ENCODE peak calls at places on chromosomes 11 and 22, in six cellular contexts. One of them, this sample, is unnamed.

GRCh38 chr11:44133335-44133946 is 38.0 kb downstream of the EXT2 start:
- DNase-seq in Calu3: peak
- DNase-seq in CD8-positive, alpha-beta T cell: no peak
- DNase-seq in esophagus muscularis mucosa: no peak
- DNase-seq in cardiac muscle cell: peak
- DNase-seq in IMR-90: peak
- DNase-seq in this sample: no peak

GRCh38 chr22:30211124-30211820 is 35.3 kb downstream of the LIF start:
- DNase-seq in IMR-90: no peak
- DNase-seq in esophagus muscularis mucosa: no peak
- DNase-seq in CD8-positive, alpha-beta T cell: no peak
- DNase-seq in Calu3: no peak
- DNase-seq in cardiac muscle cell: no peak
- DNase-seq in this sample: no peak

GRCh38 chr22:38085056-38085455 is 1.1 kb upstream of the SLC16A8 start:
- DNase-seq in esophagus muscularis mucosa: no peak
- DNase-seq in Calu3: no peak
- DNase-seq in CD8-positive, alpha-beta T cell: no peak
- DNase-seq in IMR-90: no peak
- DNase-seq in cardiac muscle cell: no peak
- DNase-seq in this sample: no peak

GRCh38 chr11:2576116-2576515 is 123.7 kb downstream of the KCNQ1OT1 start:
- DNase-seq in cardiac muscle cell: no peak
- DNase-seq in esophagus muscularis mucosa: no peak
- DNase-seq in IMR-90: no peak
- DNase-seq in Calu3: no peak
- DNase-seq in CD8-positive, alpha-beta T cell: no peak
- DNase-seq in this sample: no peak

GRCh38 chr22:40422558-40423245 is 52.3 kb downstream of the SGSM3 start:
- DNase-seq in esophagus muscularis mucosa: no peak
- DNase-seq in Calu3: no peak
- DNase-seq in IMR-90: no peak
- DNase-seq in CD8-positive, alpha-beta T cell: no peak
- DNase-seq in cardiac muscle cell: no peak
- DNase-seq in this sample: no peak

GRCh38 chr11:35730254-35730653 is 67.7 kb downstream of the TRIM44 start:
- DNase-seq in esophagus muscularis mucosa: no peak
- DNase-seq in cardiac muscle cell: no peak
- DNase-seq in Calu3: no peak
- DNase-seq in IMR-90: no peak
- DNase-seq in CD8-positive, alpha-beta T cell: no peak
- DNase-seq in this sample: no peak

GRCh38 chr11:94193288-94193687 is 64.6 kb downstream of the PANX1 start:
- DNase-seq in Calu3: peak
- DNase-seq in CD8-positive, alpha-beta T cell: no peak
- DNase-seq in IMR-90: peak
- DNase-seq in esophagus muscularis mucosa: peak
- DNase-seq in cardiac muscle cell: no peak
- DNase-seq in this sample: no peak

GRCh38 chr22:25182131-25183110 is 17.2 kb upstream of the CRYBB3 start:
- DNase-seq in Calu3: no peak
- DNase-seq in cardiac muscle cell: no peak
- DNase-seq in IMR-90: no peak
- DNase-seq in esophagus muscularis mucosa: no peak
- DNase-seq in CD8-positive, alpha-beta T cell: no peak
- DNase-seq in this sample: no peak

GRCh38 chr11:126495281-126495680 is 139.8 kb downstream of the ST3GAL4 start:
- DNase-seq in esophagus muscularis mucosa: no peak
- DNase-seq in cardiac muscle cell: no peak
- DNase-seq in Calu3: no peak
- DNase-seq in CD8-positive, alpha-beta T cell: no peak
- DNase-seq in IMR-90: no peak
- DNase-seq in this sample: no peak

GRCh38 chr22:41672780-41673509 is 15.7 kb downstream of the SNU13 start:
- DNase-seq in Calu3: no peak
- DNase-seq in cardiac muscle cell: no peak
- DNase-seq in CD8-positive, alpha-beta T cell: no peak
- DNase-seq in IMR-90: no peak
- DNase-seq in esophagus muscularis mucosa: no peak
- DNase-seq in this sample: no peak

DNA sequence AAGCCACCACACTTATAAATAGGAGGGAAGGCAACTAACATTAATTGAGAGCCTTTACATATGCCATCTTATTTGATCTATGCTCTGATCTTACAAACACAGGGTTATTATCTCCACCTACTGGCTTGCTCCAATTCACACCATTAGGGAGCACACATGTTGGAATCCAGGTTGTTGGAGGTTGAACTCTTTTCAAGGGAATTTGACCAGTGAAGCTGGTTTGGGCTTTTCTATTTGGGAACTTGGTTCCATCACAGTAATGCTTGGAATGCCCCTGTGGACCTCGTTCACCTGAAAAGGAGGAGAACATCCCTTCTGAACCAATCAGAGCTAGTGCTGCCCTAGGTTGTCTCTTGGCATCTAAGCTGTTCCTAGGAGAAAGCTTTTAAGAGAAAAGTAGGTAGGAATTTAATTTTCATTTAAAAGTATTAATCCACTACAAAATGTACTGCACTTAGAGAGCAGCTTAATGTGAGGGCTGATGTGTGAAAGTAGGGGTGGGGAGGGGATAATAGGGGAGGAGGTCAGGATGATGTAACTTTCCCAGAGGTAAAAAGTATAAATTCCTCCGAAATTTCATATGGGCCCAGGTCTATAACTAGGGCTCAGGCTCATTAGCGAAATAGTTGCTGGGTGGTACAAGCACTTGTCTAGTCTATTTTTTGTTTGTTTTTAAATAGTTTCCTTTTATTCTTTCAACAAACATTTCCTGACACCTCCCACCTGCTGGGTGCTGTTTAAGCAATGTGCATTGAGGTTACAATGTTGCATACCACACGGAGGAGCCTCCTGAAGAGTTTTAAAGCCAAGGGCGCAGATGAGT is 7.6 kb upstream of the MICAL2 start:
- DNase-seq in IMR-90: no peak
- DNase-seq in Calu3: no peak
- DNase-seq in cardiac muscle cell: no peak
- DNase-seq in esophagus muscularis mucosa: no peak
- DNase-seq in CD8-positive, alpha-beta T cell: no peak
- DNase-seq in this sample: no peak
- TF ChIP-seq CTCF in IMR-90: peak
- TF ChIP-seq CTCF in Calu3: no peak
- TF ChIP-seq CTCF in cardiac muscle cell: no peak
- TF ChIP-seq CTCF in esophagus muscularis mucosa: peak
- TF ChIP-seq CTCF in CD8-positive, alpha-beta T cell: no peak
- TF ChIP-seq CTCF in this sample: no peak

DNA sequence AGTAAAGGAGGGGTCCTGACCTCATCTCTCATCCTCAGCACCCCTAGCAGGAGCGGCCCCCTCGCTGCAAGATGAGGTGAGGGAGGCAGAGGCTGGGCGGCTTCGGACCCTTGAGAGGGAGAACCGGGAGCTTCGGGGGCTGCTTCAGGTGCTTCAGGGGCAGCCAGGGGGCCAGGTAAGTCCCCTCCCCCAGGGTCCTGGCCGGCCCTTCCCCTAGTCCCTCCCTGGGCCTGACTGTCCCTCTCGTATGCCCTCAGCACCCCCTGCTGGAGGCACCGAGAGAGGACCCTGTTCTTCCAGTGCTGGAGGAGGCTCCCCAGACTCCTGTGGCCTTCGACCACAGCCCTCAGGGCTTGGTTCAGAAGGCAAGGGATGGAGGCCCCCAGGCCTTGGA is 3.7 kb downstream of the CCDC88B start:
- DNase-seq in CD8-positive, alpha-beta T cell: no peak
- DNase-seq in Calu3: peak
- DNase-seq in esophagus muscularis mucosa: no peak
- DNase-seq in IMR-90: no peak
- DNase-seq in cardiac muscle cell: peak
- DNase-seq in this sample: no peak
- TF ChIP-seq CTCF in CD8-positive, alpha-beta T cell: no peak
- TF ChIP-seq CTCF in Calu3: peak
- TF ChIP-seq CTCF in esophagus muscularis mucosa: peak
- TF ChIP-seq CTCF in IMR-90: peak
- TF ChIP-seq CTCF in cardiac muscle cell: peak
- TF ChIP-seq CTCF in this sample: no peak

DNA sequence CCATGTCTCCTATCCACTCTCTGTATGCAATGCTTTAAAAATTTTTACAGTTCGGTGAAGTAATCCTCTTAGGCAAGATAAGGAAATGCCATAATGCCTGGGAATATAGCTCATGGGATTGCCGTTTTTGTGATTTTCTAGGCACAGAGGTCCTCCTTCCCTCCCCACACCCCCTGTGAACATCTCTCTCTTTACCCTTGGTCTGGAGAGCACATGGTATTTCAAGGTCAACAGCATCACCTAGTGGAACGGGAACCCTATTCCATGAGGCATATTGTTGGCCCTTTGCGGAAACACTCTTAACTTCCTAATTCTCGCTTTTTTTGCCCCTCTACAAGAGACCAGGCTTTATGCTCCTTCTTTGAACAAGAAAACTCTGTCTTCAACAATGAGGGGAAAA is 8.8 kb downstream of the NXPE4 start:
- DNase-seq in Calu3: no peak
- DNase-seq in IMR-90: peak
- DNase-seq in CD8-positive, alpha-beta T cell: no peak
- DNase-seq in esophagus muscularis mucosa: no peak
- DNase-seq in cardiac muscle cell: no peak
- DNase-seq in this sample: no peak
- TF ChIP-seq CTCF in Calu3: no peak
- TF ChIP-seq CTCF in IMR-90: peak
- TF ChIP-seq CTCF in CD8-positive, alpha-beta T cell: no peak
- TF ChIP-seq CTCF in esophagus muscularis mucosa: no peak
- TF ChIP-seq CTCF in cardiac muscle cell: peak
- TF ChIP-seq CTCF in this sample: no peak

DNA sequence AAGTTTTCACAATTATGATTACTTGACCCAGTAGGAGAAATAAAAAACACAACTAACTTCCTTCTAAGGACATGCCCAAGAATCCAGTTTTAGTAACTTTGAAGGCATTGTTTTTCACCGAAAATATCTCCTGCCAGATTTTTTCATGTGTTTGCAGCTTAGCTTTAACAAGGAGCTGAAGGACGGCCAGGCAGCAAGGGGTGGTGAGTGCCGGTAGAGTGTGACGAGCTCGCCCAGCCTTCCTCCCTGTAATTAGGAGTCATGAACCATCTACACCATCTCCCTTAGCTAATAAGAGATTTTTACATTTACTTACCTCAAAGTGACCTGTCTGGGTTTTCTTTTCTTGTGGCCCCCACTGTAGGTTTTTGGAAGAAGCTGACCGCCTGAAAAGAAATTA is 72.0 kb downstream of the BMAL1 start:
- DNase-seq in Calu3: no peak
- DNase-seq in CD8-positive, alpha-beta T cell: no peak
- DNase-seq in IMR-90: no peak
- DNase-seq in cardiac muscle cell: no peak
- DNase-seq in esophagus muscularis mucosa: no peak
- DNase-seq in this sample: no peak
- TF ChIP-seq CTCF in Calu3: no peak
- TF ChIP-seq CTCF in CD8-positive, alpha-beta T cell: no peak
- TF ChIP-seq CTCF in IMR-90: no peak
- TF ChIP-seq CTCF in cardiac muscle cell: no peak
- TF ChIP-seq CTCF in esophagus muscularis mucosa: no peak
- TF ChIP-seq CTCF in this sample: no peak

DNA sequence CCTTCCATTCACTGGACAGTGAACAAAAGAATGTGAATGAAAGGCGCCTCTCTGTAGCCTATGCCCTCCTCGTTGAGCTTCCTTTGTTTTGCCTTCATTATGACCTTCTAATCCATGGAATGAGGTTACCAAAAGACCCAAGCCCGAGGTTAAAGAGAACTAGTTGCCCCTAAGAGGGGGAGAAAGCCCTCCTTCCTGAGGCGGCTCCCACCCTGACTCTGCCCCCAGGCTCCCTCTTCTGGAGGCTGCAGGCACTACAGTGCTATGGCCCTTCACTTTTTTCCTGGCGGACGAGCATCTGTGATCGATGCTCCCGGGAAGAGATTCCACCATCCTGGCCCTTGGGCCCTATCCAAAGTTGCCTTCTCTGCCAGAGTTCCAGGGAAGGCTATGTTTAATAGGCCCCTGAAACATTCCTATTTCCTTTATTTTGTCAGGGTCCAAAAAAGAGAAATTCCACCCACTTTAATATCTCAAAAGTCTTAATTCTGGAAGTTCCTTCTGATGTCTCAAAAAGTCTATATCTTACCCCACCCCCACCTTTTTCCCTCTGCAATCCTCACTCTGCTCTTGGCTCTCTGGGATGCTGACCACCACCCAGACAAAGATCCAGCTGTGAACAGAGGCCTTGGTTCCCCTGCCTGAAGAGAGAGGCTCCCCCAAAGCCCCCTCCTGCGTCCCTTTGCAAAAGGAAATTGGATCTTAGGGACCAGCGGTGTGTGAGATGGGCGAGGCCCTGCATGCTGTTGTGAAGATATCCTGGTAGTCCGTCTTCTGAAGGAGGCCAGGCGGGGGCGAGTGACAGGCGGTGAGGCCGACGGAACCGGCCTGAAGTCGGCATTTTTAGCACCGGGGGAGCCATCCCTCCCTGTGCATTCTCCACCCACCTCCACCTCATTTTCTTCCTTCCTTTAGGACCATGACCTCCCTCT is 147.1 kb downstream of the FEZ1 start:
- DNase-seq in cardiac muscle cell: peak
- DNase-seq in IMR-90: peak
- DNase-seq in Calu3: peak
- DNase-seq in CD8-positive, alpha-beta T cell: peak
- DNase-seq in esophagus muscularis mucosa: no peak
- DNase-seq in this sample: no peak
- TF ChIP-seq CTCF in cardiac muscle cell: peak
- TF ChIP-seq CTCF in IMR-90: peak
- TF ChIP-seq CTCF in Calu3: peak
- TF ChIP-seq CTCF in CD8-positive, alpha-beta T cell: peak
- TF ChIP-seq CTCF in esophagus muscularis mucosa: peak
- TF ChIP-seq CTCF in this sample: peak

GRCh38 chr11:102794382-102794781 is 3.6 kb downstream of the MMP1 start:
- DNase-seq in CD8-positive, alpha-beta T cell: no peak
- DNase-seq in Calu3: peak
- DNase-seq in IMR-90: peak
- DNase-seq in esophagus muscularis mucosa: no peak
- DNase-seq in cardiac muscle cell: peak
- DNase-seq in this sample: no peak
- TF ChIP-seq CTCF in CD8-positive, alpha-beta T cell: no peak
- TF ChIP-seq CTCF in Calu3: peak
- TF ChIP-seq CTCF in IMR-90: peak
- TF ChIP-seq CTCF in esophagus muscularis mucosa: no peak
- TF ChIP-seq CTCF in cardiac muscle cell: peak
- TF ChIP-seq CTCF in this sample: peak

GRCh38 chr11:96704847-96705246 is 315.0 kb downstream of the JRKL start:
- DNase-seq in Calu3: no peak
- DNase-seq in IMR-90: no peak
- DNase-seq in esophagus muscularis mucosa: no peak
- DNase-seq in CD8-positive, alpha-beta T cell: no peak
- DNase-seq in cardiac muscle cell: peak
- DNase-seq in this sample: no peak
- TF ChIP-seq CTCF in Calu3: no peak
- TF ChIP-seq CTCF in IMR-90: peak
- TF ChIP-seq CTCF in esophagus muscularis mucosa: no peak
- TF ChIP-seq CTCF in CD8-positive, alpha-beta T cell: no peak
- TF ChIP-seq CTCF in cardiac muscle cell: no peak
- TF ChIP-seq CTCF in this sample: no peak